ENCODE peak calls at places on chromosomes 6 and 20, in eight cellular contexts. One of them, this sample, is unnamed.

GRCh38 chr20:7859371-7859802 is 80.9 kb downstream of the HAO1 start:
- DNase-seq in ovary: no peak
- DNase-seq in HepG2: peak; percentile 47
- DNase-seq in A549: no peak
- DNase-seq in stomach: no peak
- DNase-seq in SK-N-SH: peak; percentile 30
- DNase-seq in GM12878: peak; percentile 8
- DNase-seq in sigmoid colon: no peak
- DNase-seq in this sample: no peak

GRCh38 chr20:37581246-37581645 is 53.6 kb upstream of the BLCAP start:
- DNase-seq in ovary: no peak
- DNase-seq in HepG2: no peak
- DNase-seq in A549: no peak
- DNase-seq in stomach: no peak
- DNase-seq in SK-N-SH: no peak
- DNase-seq in GM12878: no peak
- DNase-seq in sigmoid colon: no peak
- DNase-seq in this sample: no peak

GRCh38 chr20:34045294-34045693 is 51.6 kb downstream of the RALY start:
- DNase-seq in ovary: no peak
- DNase-seq in HepG2: peak; percentile 73
- DNase-seq in A549: no peak
- DNase-seq in stomach: peak; percentile 43
- DNase-seq in SK-N-SH: peak; percentile 54
- DNase-seq in GM12878: no peak
- DNase-seq in sigmoid colon: peak; percentile 71
- DNase-seq in this sample: no peak

GRCh38 chr20:15918631-15919030 is 654.6 kb downstream of the KIF16B start:
- DNase-seq in ovary: no peak
- DNase-seq in HepG2: no peak
- DNase-seq in A549: no peak
- DNase-seq in stomach: no peak
- DNase-seq in SK-N-SH: no peak
- DNase-seq in GM12878: no peak
- DNase-seq in sigmoid colon: no peak
- DNase-seq in this sample: no peak

GRCh38 chr6:168012431-168013249 is 15.2 kb downstream of the KIF25 start:
- DNase-seq in ovary: no peak
- DNase-seq in HepG2: no peak
- DNase-seq in A549: no peak
- DNase-seq in stomach: no peak
- DNase-seq in SK-N-SH: no peak
- DNase-seq in GM12878: no peak
- DNase-seq in sigmoid colon: no peak
- DNase-seq in this sample: no peak

GRCh38 chr6:133128191-133128590 is 113.0 kb upstream of the EYA4 start:
- DNase-seq in ovary: no peak
- DNase-seq in HepG2: peak; percentile 25
- DNase-seq in A549: no peak
- DNase-seq in stomach: no peak
- DNase-seq in SK-N-SH: no peak
- DNase-seq in GM12878: no peak
- DNase-seq in sigmoid colon: no peak
- DNase-seq in this sample: no peak

GRCh38 chr6:37205189-37205996 is 35.4 kb downstream of the PIM1 start:
- DNase-seq in ovary: no peak
- DNase-seq in HepG2: no peak
- DNase-seq in A549: no peak
- DNase-seq in stomach: no peak
- DNase-seq in SK-N-SH: no peak
- DNase-seq in GM12878: no peak
- DNase-seq in sigmoid colon: no peak
- DNase-seq in this sample: no peak

GRCh38 chr6:3296537-3297453 is 38.0 kb downstream of the PSMG4 start:
- DNase-seq in ovary: no peak
- DNase-seq in HepG2: no peak
- DNase-seq in A549: no peak
- DNase-seq in stomach: no peak
- DNase-seq in SK-N-SH: no peak
- DNase-seq in GM12878: no peak
- DNase-seq in sigmoid colon: peak; percentile 43
- DNase-seq in this sample: no peak

GRCh38 chr20:14597206-14597715 is 259.8 kb upstream of the FLRT3 start:
- DNase-seq in ovary: no peak
- DNase-seq in HepG2: no peak
- DNase-seq in A549: no peak
- DNase-seq in stomach: no peak
- DNase-seq in SK-N-SH: no peak
- DNase-seq in GM12878: no peak
- DNase-seq in sigmoid colon: no peak
- DNase-seq in this sample: no peak

GRCh38 chr6:3228046-3228671 is 706 bp upstream of the TUBB2B start:
- DNase-seq in ovary: peak; percentile 26
- DNase-seq in HepG2: no peak
- DNase-seq in A549: no peak
- DNase-seq in stomach: no peak
- DNase-seq in SK-N-SH: peak; percentile 81
- DNase-seq in GM12878: no peak
- DNase-seq in sigmoid colon: no peak
- DNase-seq in this sample: no peak

GRCh38 chr6:111238464-111239119 is 151.3 kb downstream of the SLC16A10 start:
- DNase-seq in ovary: no peak
- DNase-seq in HepG2: no peak
- DNase-seq in A549: no peak
- DNase-seq in stomach: no peak
- DNase-seq in SK-N-SH: no peak
- DNase-seq in GM12878: no peak
- DNase-seq in sigmoid colon: no peak
- DNase-seq in this sample: no peak

GRCh38 chr20:50652702-50653294 is 38.5 kb downstream of the RIPOR3 start:
- DNase-seq in ovary: no peak
- DNase-seq in HepG2: no peak
- DNase-seq in A549: no peak
- DNase-seq in stomach: no peak
- DNase-seq in SK-N-SH: no peak
- DNase-seq in GM12878: peak; percentile 27
- DNase-seq in sigmoid colon: no peak
- DNase-seq in this sample: no peak

GRCh38 chr20:32510120-32510600 is 75.0 kb downstream of the NOL4L start:
- DNase-seq in ovary: no peak
- DNase-seq in HepG2: no peak
- DNase-seq in A549: no peak
- DNase-seq in stomach: no peak
- DNase-seq in SK-N-SH: no peak
- DNase-seq in GM12878: no peak
- DNase-seq in sigmoid colon: no peak
- DNase-seq in this sample: no peak

GRCh38 chr6:146598785-146599405 is at the start of gene ADGB:
- DNase-seq in ovary: peak; percentile 50
- DNase-seq in HepG2: peak; percentile 36
- DNase-seq in A549: peak; percentile 15
- DNase-seq in stomach: peak; percentile 45
- DNase-seq in SK-N-SH: peak; percentile 82
- DNase-seq in GM12878: no peak
- DNase-seq in sigmoid colon: no peak
- DNase-seq in this sample: peak; percentile 78

GRCh38 chr6:75296811-75297779 is 12.5 kb upstream of the TMEM30A start:
- DNase-seq in ovary: no peak
- DNase-seq in HepG2: peak; percentile 57
- DNase-seq in A549: no peak
- DNase-seq in stomach: no peak
- DNase-seq in SK-N-SH: peak; percentile 33
- DNase-seq in GM12878: no peak
- DNase-seq in sigmoid colon: no peak
- DNase-seq in this sample: no peak

GRCh38 chr6:43013020-43013842 is 515 bp downstream of the MEA1 start:
- DNase-seq in ovary: no peak
- DNase-seq in HepG2: no peak
- DNase-seq in A549: no peak
- DNase-seq in stomach: no peak
- DNase-seq in SK-N-SH: no peak
- DNase-seq in GM12878: no peak
- DNase-seq in sigmoid colon: no peak
- DNase-seq in this sample: no peak

GRCh38 chr6:15366003-15366535 is 120.2 kb downstream of the JARID2 start:
- DNase-seq in ovary: no peak
- DNase-seq in HepG2: no peak
- DNase-seq in A549: no peak
- DNase-seq in stomach: no peak
- DNase-seq in SK-N-SH: no peak
- DNase-seq in GM12878: no peak
- DNase-seq in sigmoid colon: no peak
- DNase-seq in this sample: no peak

GRCh38 chr6:11263185-11263817 is 30.8 kb upstream of the NEDD9 start:
- DNase-seq in ovary: peak; percentile 55
- DNase-seq in HepG2: peak; percentile 44
- DNase-seq in A549: peak; percentile 21
- DNase-seq in stomach: peak; percentile 75
- DNase-seq in SK-N-SH: no peak
- DNase-seq in GM12878: no peak
- DNase-seq in sigmoid colon: peak; percentile 84
- DNase-seq in this sample: peak; percentile 61
- TF ChIP-seq EP300 in ovary: no peak
- TF ChIP-seq EP300 in HepG2: no peak
- TF ChIP-seq EP300 in A549: no peak
- TF ChIP-seq EP300 in stomach: no peak
- TF ChIP-seq EP300 in SK-N-SH: no peak
- TF ChIP-seq EP300 in GM12878: no peak
- TF ChIP-seq EP300 in sigmoid colon: no peak
- TF ChIP-seq EP300 in this sample: no peak

GRCh38 chr6:149108398-149109100 is 209.0 kb upstream of the TAB2 start:
- DNase-seq in ovary: no peak
- DNase-seq in HepG2: no peak
- DNase-seq in A549: no peak
- DNase-seq in stomach: no peak
- DNase-seq in SK-N-SH: no peak
- DNase-seq in GM12878: no peak
- DNase-seq in sigmoid colon: no peak
- DNase-seq in this sample: no peak
- H3K27ac ChIP-seq in ovary: no peak overlapping the region
- H3K27ac ChIP-seq in HepG2: no peak overlapping the region
- H3K27ac ChIP-seq in A549: no peak overlapping the region
- H3K27ac ChIP-seq in stomach: no peak overlapping the region
- H3K27ac ChIP-seq in SK-N-SH: no peak overlapping the region
- H3K27ac ChIP-seq in GM12878: no peak overlapping the region
- H3K27ac ChIP-seq in sigmoid colon: no peak overlapping the region
- H3K27ac ChIP-seq in this sample: no peak overlapping the region

GRCh38 chr6:56247654-56248122 is 308 bp upstream of the COL21A1 start:
- DNase-seq in ovary: peak; percentile 9
- DNase-seq in HepG2: no peak
- DNase-seq in A549: no peak
- DNase-seq in stomach: no peak
- DNase-seq in SK-N-SH: no peak
- DNase-seq in GM12878: no peak
- DNase-seq in sigmoid colon: no peak
- DNase-seq in this sample: no peak

GRCh38 chr6:56246941-56247653 is at the start of gene COL21A1:
- DNase-seq in ovary: peak; percentile 56
- DNase-seq in HepG2: no peak
- DNase-seq in A549: peak; percentile 28
- DNase-seq in stomach: no peak
- DNase-seq in SK-N-SH: peak; percentile 15
- DNase-seq in GM12878: no peak
- DNase-seq in sigmoid colon: peak; percentile 81
- DNase-seq in this sample: peak; percentile 17

GRCh38 chr6:56245903-56246351 is 1.5 kb downstream of the COL21A1 start:
- DNase-seq in ovary: no peak
- DNase-seq in HepG2: no peak
- DNase-seq in A549: no peak
- DNase-seq in stomach: no peak
- DNase-seq in SK-N-SH: no peak
- DNase-seq in GM12878: no peak
- DNase-seq in sigmoid colon: no peak
- DNase-seq in this sample: no peak

GRCh38 chr6:56244528-56245253 is 2.7 kb downstream of the COL21A1 start:
- DNase-seq in ovary: no peak
- DNase-seq in HepG2: no peak
- DNase-seq in A549: no peak
- DNase-seq in stomach: no peak
- DNase-seq in SK-N-SH: no peak
- DNase-seq in GM12878: no peak
- DNase-seq in sigmoid colon: no peak
- DNase-seq in this sample: no peak

DNA sequence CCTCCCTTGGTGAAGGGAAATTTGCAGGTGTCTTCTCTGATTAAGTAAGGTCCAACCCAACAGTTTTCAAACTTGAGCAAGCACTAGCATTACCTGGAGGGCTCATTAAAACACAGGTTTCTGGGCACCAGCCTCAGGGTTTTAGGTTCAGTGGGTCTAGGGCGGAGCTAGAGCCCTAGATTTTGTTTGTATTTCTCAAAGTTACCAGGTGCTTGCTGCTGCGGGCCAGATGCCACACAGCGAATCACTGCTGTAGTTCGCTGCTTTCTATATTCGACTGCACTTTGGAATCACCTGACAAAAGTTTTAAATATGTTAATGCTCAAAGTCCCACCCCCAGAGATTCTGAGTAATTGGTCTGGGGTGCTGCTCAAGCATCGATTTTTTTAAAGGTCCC is 838 bp downstream of the COL21A1 start:
- DNase-seq in ovary: peak; percentile 9
- DNase-seq in HepG2: no peak
- DNase-seq in A549: no peak
- DNase-seq in stomach: no peak
- DNase-seq in SK-N-SH: no peak
- DNase-seq in GM12878: no peak
- DNase-seq in sigmoid colon: no peak
- DNase-seq in this sample: no peak
- H3K4me3 ChIP-seq in ovary: peak overlapping the region; percentile 54
- H3K4me3 ChIP-seq in HepG2: no peak overlapping the region
- H3K4me3 ChIP-seq in A549: peak overlapping the region; percentile 46
- H3K4me3 ChIP-seq in stomach: peak overlapping the region; percentile 49
- H3K4me3 ChIP-seq in SK-N-SH: no peak overlapping the region
- H3K4me3 ChIP-seq in GM12878: no peak overlapping the region
- H3K4me3 ChIP-seq in sigmoid colon: peak overlapping the region; percentile 62
- H3K4me3 ChIP-seq in this sample: no peak overlapping the region

GRCh38 chr20:58712823-58713731 is 20.5 kb downstream of the NPEPL1 start:
- DNase-seq in ovary: peak; percentile 13
- DNase-seq in HepG2: no peak
- DNase-seq in A549: no peak
- DNase-seq in stomach: peak; percentile 14
- DNase-seq in SK-N-SH: peak; percentile 19
- DNase-seq in GM12878: no peak
- DNase-seq in sigmoid colon: peak; percentile 55
- DNase-seq in this sample: peak; percentile 5

GRCh38 chr20:58715709-58716475 is 23.3 kb downstream of the NPEPL1 start:
- DNase-seq in ovary: peak; percentile 15
- DNase-seq in HepG2: no peak
- DNase-seq in A549: no peak
- DNase-seq in stomach: peak; percentile 24
- DNase-seq in SK-N-SH: peak; percentile 25
- DNase-seq in GM12878: no peak
- DNase-seq in sigmoid colon: peak; percentile 54
- DNase-seq in this sample: no peak

GRCh38 chr20:58714923-58715708 is 22.5 kb downstream of the NPEPL1 start:
- DNase-seq in ovary: peak; percentile 18
- DNase-seq in HepG2: no peak
- DNase-seq in A549: no peak
- DNase-seq in stomach: no peak
- DNase-seq in SK-N-SH: peak; percentile 29
- DNase-seq in GM12878: no peak
- DNase-seq in sigmoid colon: peak; percentile 63
- DNase-seq in this sample: no peak

GRCh38 chr20:58713801-58714339 is 21.3 kb downstream of the NPEPL1 start:
- DNase-seq in ovary: no peak
- DNase-seq in HepG2: no peak
- DNase-seq in A549: no peak
- DNase-seq in stomach: peak; percentile 18
- DNase-seq in SK-N-SH: peak; percentile 23
- DNase-seq in GM12878: no peak
- DNase-seq in sigmoid colon: peak; percentile 63
- DNase-seq in this sample: peak; percentile 6

GRCh38 chr20:58714340-58714922 is 21.8 kb downstream of the NPEPL1 start:
- DNase-seq in ovary: no peak
- DNase-seq in HepG2: no peak
- DNase-seq in A549: no peak
- DNase-seq in stomach: no peak
- DNase-seq in SK-N-SH: peak; percentile 32
- DNase-seq in GM12878: no peak
- DNase-seq in sigmoid colon: no peak
- DNase-seq in this sample: peak; percentile 7
- TF ChIP-seq EP300 in ovary: no peak
- TF ChIP-seq EP300 in HepG2: no peak
- TF ChIP-seq EP300 in A549: no peak
- TF ChIP-seq EP300 in stomach: no peak
- TF ChIP-seq EP300 in SK-N-SH: no peak
- TF ChIP-seq EP300 in GM12878: no peak
- TF ChIP-seq EP300 in sigmoid colon: no peak
- TF ChIP-seq EP300 in this sample: no peak

This sample was measured in transverse colon.